ENCODE peak calls at places on chromosomes 2 and 18, in four cellular contexts. G is IMR-90, M is H9, X is H1. U is an unnamed sample.

GRCh38 chr18:63078471-63078870 is 241.1 kb downstream of the BCL2 start:
- DNase-seq in G (no peak), M (no peak), X (no peak), U (no peak)

GRCh38 chr2:15279181-15279876 is 281.8 kb downstream of the NBAS start:
- DNase-seq in G (no peak), M (no peak), X (no peak), U (no peak)

GRCh38 chr18:74476154-74476553 is 19.0 kb upstream of the DIPK1C start:
- DNase-seq in G (peak), M (peak), X (no peak), U (peak)

GRCh38 chr2:74027496-74027895 is 42.8 kb downstream of the TET3 start:
- DNase-seq in G (no peak), M (no peak), X (no peak), U (no peak)

GRCh38 chr2:20411361-20411894 is 35.4 kb upstream of the RHOB start:
- DNase-seq in G (peak), M (peak), X (peak), U (peak)

GRCh38 chr18:395481-396250 is 104.8 kb downstream of the COLEC12 start:
- DNase-seq in G (peak), M (no peak), X (no peak), U (no peak)

GRCh38 chr2:150041721-150042450 is 445.6 kb downstream of the RND3 start:
- DNase-seq in G (peak), M (no peak), X (no peak), U (no peak)

GRCh38 chr2:144014108-144014507 is 505.8 kb downstream of the ZEB2 start:
- DNase-seq in G (peak), M (no peak), X (no peak), U (no peak)

GRCh38 chr2:11955314-11955713 is 208.9 kb downstream of the LPIN1 start:
- DNase-seq in G (peak), M (no peak), X (no peak), U (no peak)

GRCh38 chr2:169478745-169479256 is 493 bp upstream of the BBS5 start:
- DNase-seq in G (no peak), M (no peak), X (no peak), U (no peak)

GRCh38 chr18:8264861-8265411 is 344.3 kb upstream of the RAB12 start:
- DNase-seq in G (peak), M (no peak), X (no peak), U (no peak)

GRCh38 chr2:46339676-46340459 is 42.7 kb downstream of the EPAS1 start:
- DNase-seq in G (peak), M (no peak), X (no peak), U (no peak)

GRCh38 chr18:41745166-41746049 is 209.6 kb upstream of the PIK3C3 start:
- DNase-seq in G (peak), M (peak), X (peak), U (peak)

GRCh38 chr2:19274439-19274838 is 84.0 kb downstream of the OSR1 start:
- DNase-seq in G (peak), M (no peak), X (no peak), U (no peak)

GRCh38 chr2:127376265-127376664 is 11.5 kb downstream of the MAP3K2 start:
- DNase-seq in G (no peak), M (no peak), X (no peak), U (no peak)

GRCh38 chr18:53153281-53153680 is 813.3 kb downstream of the DCC start:
- DNase-seq in G (no peak), M (peak), X (no peak), U (peak)

GRCh38 chr2:7045601-7046590 is 128.7 kb downstream of the RNF144A start:
- DNase-seq in G (no peak), M (no peak), X (no peak), U (no peak)

GRCh38 chr2:136008205-136008865 is 22.9 kb upstream of the DARS1 start:
- DNase-seq in G (no peak), M (no peak), X (no peak), U (no peak)

GRCh38 chr18:23357992-23358594 is 95.0 kb upstream of the RIOK3 start:
- DNase-seq in G (no peak), M (no peak), X (no peak), U (no peak)
- H4K5ac ChIP-seq in G (peak), M (no peak), X (no peak), U (no peak)

DNA sequence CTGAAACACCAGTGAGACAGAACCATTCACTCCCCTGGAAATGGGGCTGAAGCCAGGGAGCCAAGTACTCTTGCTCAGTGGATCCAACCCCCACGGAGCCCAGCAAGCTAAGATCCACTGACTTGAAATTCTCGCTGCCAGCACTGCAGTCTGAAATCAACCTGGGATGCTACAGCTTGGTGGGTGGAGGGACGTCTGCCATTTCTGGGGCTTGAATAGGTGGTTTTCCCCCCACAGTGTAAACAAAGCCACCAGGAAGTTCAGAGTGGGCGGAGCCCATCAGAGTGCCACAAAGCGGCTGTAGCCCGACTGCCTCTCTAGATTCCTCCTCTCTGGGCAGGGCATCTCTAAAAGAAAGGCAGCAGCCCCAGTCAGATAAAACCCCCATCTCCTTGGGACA is 292.8 kb downstream of the LNPK start:
- DNase-seq in G (no peak), M (no peak), X (no peak), U (peak)
- H2AK5ac ChIP-seq in G (no peak), M (no peak), X (no peak), U (no peak)

DNA sequence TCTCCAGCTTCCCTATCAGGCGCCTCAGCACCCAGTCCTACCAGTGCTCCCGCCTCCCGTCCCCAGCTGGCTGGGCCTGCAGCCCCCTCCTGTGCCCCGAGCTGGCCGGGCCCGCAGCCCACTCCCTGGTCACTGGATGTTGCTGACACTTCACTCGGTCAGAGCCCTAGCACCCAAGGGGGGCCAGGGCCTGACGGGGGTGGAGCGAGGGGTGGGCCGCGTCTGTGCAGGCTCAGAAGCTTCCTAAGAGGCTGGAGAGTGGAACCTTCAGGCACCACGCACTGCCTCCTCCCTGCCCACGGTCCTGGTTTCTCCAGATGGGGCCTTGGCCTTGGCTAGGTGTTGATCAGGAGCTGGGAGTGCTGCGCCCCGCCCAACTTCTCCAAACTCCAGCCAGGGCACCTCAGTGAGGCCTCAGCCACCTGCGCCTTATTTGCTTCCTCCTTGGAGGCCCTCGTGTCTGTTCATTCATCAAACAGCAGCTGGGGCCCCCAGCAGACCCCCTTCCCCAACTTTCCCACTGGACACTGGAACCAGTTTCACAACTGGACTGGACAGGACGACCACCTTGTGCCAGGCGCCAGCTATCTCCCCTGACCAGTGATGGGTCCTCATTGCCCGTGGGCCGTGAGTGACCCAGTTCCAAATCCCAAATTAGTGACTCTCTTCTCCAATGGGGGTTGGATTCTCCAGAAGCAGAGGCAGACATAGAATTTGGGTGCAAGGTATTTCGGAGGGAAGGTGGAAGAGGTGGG is 16.7 kb downstream of the CAPN10 start:
- DNase-seq in G (no peak), M (no peak), X (no peak), U (no peak)
- H3K23ac ChIP-seq in G (no peak), M (no peak), X (no peak), U (no peak)

GRCh38 chr2:187576906-187577305 is 22.7 kb upstream of the TFPI start:
- DNase-seq in G (peak), M (no peak), X (no peak), U (peak)
- H4K5ac ChIP-seq in G (peak), M (no peak), X (no peak), U (no peak)

GRCh38 chr2:72991439-72991725 is 74.1 kb downstream of the EMX1 start:
- DNase-seq in G (no peak), M (peak), X (no peak), U (no peak)
- H2AK5ac ChIP-seq in G (no peak), M (no peak), X (no peak), U (no peak)

GRCh38 chr2:240161087-240161750 is 20.8 kb upstream of the OTOS start:
- DNase-seq in G (no peak), M (no peak), X (no peak), U (no peak)
- H3K23ac ChIP-seq in G (no peak), M (no peak), X (no peak), U (no peak)

DNA sequence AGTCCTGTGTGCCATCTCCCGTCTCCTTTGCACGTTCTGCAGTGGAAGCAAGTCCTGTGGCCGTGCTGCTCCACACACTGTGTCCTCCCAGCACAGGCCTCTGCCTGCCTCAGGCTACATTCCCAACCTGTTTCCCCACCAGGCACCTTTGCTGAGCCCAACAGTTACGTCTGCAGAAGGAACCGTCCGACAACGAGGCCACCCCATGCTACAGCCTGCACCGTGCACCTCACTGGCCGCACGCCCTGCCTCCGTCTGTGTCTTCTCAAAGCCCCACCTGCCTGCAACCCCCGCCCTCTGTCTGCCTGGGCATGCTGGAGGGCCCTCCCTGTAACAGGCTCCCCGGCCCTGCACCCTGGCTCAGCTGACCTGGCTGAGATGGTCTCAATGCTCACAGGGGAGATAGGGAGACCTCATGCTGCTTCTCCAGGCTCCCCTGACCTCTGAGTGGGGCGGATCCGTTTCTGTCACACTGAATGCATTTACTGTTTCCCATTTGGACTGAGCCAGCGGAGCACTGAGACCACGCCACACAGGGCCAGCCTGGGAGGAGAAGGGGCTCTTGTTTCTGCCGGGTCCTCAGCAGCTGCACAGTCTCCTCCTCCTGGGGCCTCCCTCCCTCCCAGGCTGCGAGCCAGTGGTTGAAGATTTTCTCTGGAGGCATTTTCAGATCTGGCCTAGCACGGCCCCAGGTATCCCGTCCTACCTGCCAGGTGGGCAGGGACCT is 109.1 kb upstream of the OTOS start:
- DNase-seq in G (no peak), M (peak), X (no peak), U (no peak)
- H4K5ac ChIP-seq in G (no peak), M (no peak), X (no peak), U (no peak)

DNA sequence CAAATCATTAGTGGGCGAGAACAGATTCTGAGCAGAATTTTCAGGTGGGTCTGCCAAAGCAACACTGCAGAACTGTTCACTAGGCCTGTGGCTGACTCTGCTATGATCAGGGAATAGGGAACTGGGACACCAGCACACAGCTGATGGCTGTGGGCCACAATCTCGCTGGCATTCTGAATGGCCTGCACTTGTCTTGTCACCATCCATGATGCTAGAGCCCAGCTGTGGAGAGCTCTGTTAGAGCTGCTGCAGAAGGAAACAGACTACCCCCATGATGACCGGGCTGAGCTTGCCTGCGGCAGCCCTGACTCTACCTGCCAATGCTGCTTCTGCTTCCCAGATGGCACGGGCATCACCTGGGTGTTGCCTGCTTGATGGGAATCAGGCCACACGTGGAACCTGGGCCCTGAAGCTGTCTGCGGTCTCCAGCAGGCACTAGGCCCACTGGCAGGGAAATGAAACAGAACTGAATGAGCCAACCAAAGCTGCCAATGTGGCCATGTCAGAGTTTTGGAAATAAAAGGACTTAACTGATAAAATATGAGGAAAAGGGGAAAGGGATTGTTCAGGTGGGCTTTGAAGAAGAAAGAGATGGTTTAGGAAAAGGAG is 11.2 kb upstream of the DAW1 start:
- DNase-seq in G (no peak), M (no peak), X (no peak), U (no peak)
- H2AK5ac ChIP-seq in G (peak), M (no peak), X (no peak), U (no peak)

U was measured in mesendoderm.